ENCODE peak calls at places on chromosomes 11 and 22, in nine cellular contexts. One of them, this sample, is unnamed.

GRCh38 chr11:64237484-64237951 is 3.1 kb downstream of the VEGFB start:
- DNase-seq in cardiac fibroblast: no peak
- DNase-seq in left ventricle myocardium inferior: no peak
- DNase-seq in fibroblast of lung: no peak
- DNase-seq in foreskin keratinocyte: no peak
- DNase-seq in lower lobe of right lung: peak; percentile 88
- DNase-seq in Calu3: peak; percentile 83
- DNase-seq in astrocyte of the cerebellum: no peak
- DNase-seq in K562: no peak
- DNase-seq in this sample: no peak

GRCh38 chr11:64246874-64247728 is at the start of gene PPP1R14B:
- DNase-seq in lower lobe of right lung: peak; percentile 92
- DNase-seq in K562: peak; percentile 90
- DNase-seq in Calu3: peak; percentile 95
- DNase-seq in fibroblast of lung: peak; percentile 85
- DNase-seq in foreskin keratinocyte: peak; percentile 69
- DNase-seq in astrocyte of the cerebellum: peak; percentile 53
- DNase-seq in cardiac fibroblast: peak; percentile 84
- DNase-seq in left ventricle myocardium inferior: peak; percentile 92
- DNase-seq in this sample: peak; percentile 90

GRCh38 chr11:32231909-32232493 is 141.1 kb downstream of the RCN1 start:
- DNase-seq in fibroblast of lung: peak; percentile 20
- DNase-seq in lower lobe of right lung: no peak
- DNase-seq in astrocyte of the cerebellum: no peak
- DNase-seq in foreskin keratinocyte: no peak
- DNase-seq in K562: peak; percentile 27
- DNase-seq in left ventricle myocardium inferior: no peak
- DNase-seq in cardiac fibroblast: peak; percentile 50
- DNase-seq in Calu3: peak; percentile 57
- DNase-seq in this sample: peak; percentile 37

GRCh38 chr22:46057206-46057605 is 80.2 kb upstream of the WNT7B start:
- DNase-seq in Calu3: no peak
- DNase-seq in cardiac fibroblast: peak; percentile 63
- DNase-seq in left ventricle myocardium inferior: peak; percentile 27
- DNase-seq in astrocyte of the cerebellum: no peak
- DNase-seq in foreskin keratinocyte: no peak
- DNase-seq in lower lobe of right lung: peak; percentile 39
- DNase-seq in fibroblast of lung: peak; percentile 57
- DNase-seq in K562: no peak
- DNase-seq in this sample: no peak

GRCh38 chr22:21621891-21622623 is 7.8 kb downstream of the YDJC start:
- DNase-seq in lower lobe of right lung: peak; percentile 67
- DNase-seq in foreskin keratinocyte: no peak
- DNase-seq in cardiac fibroblast: no peak
- DNase-seq in left ventricle myocardium inferior: no peak
- DNase-seq in astrocyte of the cerebellum: no peak
- DNase-seq in K562: no peak
- DNase-seq in Calu3: no peak
- DNase-seq in fibroblast of lung: no peak
- DNase-seq in this sample: no peak

GRCh38 chr11:12139144-12139881 is 28.9 kb downstream of the MICAL2 start:
- DNase-seq in fibroblast of lung: peak; percentile 88
- DNase-seq in astrocyte of the cerebellum: peak; percentile 67
- DNase-seq in Calu3: no peak
- DNase-seq in lower lobe of right lung: no peak
- DNase-seq in left ventricle myocardium inferior: no peak
- DNase-seq in K562: no peak
- DNase-seq in cardiac fibroblast: peak; percentile 88
- DNase-seq in foreskin keratinocyte: no peak
- DNase-seq in this sample: peak; percentile 35

GRCh38 chr11:47571012-47571729 is 5.8 kb downstream of the PTPMT1 start:
- DNase-seq in foreskin keratinocyte: no peak
- DNase-seq in K562: no peak
- DNase-seq in cardiac fibroblast: no peak
- DNase-seq in lower lobe of right lung: no peak
- DNase-seq in fibroblast of lung: no peak
- DNase-seq in Calu3: no peak
- DNase-seq in astrocyte of the cerebellum: no peak
- DNase-seq in left ventricle myocardium inferior: no peak
- DNase-seq in this sample: no peak

GRCh38 chr11:124841765-124842700 is 23.2 kb upstream of the ROBO3 start:
- DNase-seq in K562: no peak
- DNase-seq in astrocyte of the cerebellum: no peak
- DNase-seq in cardiac fibroblast: no peak
- DNase-seq in lower lobe of right lung: no peak
- DNase-seq in foreskin keratinocyte: no peak
- DNase-seq in fibroblast of lung: no peak
- DNase-seq in left ventricle myocardium inferior: no peak
- DNase-seq in Calu3: no peak
- DNase-seq in this sample: no peak

GRCh38 chr11:126083829-126084607 is 21.4 kb upstream of the CDON start:
- DNase-seq in foreskin keratinocyte: no peak
- DNase-seq in K562: no peak
- DNase-seq in Calu3: no peak
- DNase-seq in astrocyte of the cerebellum: no peak
- DNase-seq in lower lobe of right lung: no peak
- DNase-seq in left ventricle myocardium inferior: no peak
- DNase-seq in cardiac fibroblast: no peak
- DNase-seq in fibroblast of lung: no peak
- DNase-seq in this sample: no peak

GRCh38 chr11:125410091-125410490 is 86.0 kb downstream of the FEZ1 start:
- DNase-seq in foreskin keratinocyte: peak; percentile 77
- DNase-seq in Calu3: no peak
- DNase-seq in astrocyte of the cerebellum: no peak
- DNase-seq in left ventricle myocardium inferior: no peak
- DNase-seq in K562: no peak
- DNase-seq in fibroblast of lung: no peak
- DNase-seq in lower lobe of right lung: no peak
- DNase-seq in cardiac fibroblast: peak; percentile 35
- DNase-seq in this sample: no peak

GRCh38 chr11:12075822-12076821 is 34.3 kb upstream of the MICAL2 start:
- DNase-seq in foreskin keratinocyte: peak; percentile 100
- DNase-seq in lower lobe of right lung: no peak
- DNase-seq in cardiac fibroblast: peak; percentile 100
- DNase-seq in left ventricle myocardium inferior: no peak
- DNase-seq in astrocyte of the cerebellum: peak; percentile 98
- DNase-seq in Calu3: no peak
- DNase-seq in fibroblast of lung: peak; percentile 100
- DNase-seq in K562: no peak
- DNase-seq in this sample: peak; percentile 100

GRCh38 chr11:115493488-115493887 is 10.7 kb downstream of the CADM1 start:
- DNase-seq in lower lobe of right lung: no peak
- DNase-seq in foreskin keratinocyte: no peak
- DNase-seq in astrocyte of the cerebellum: no peak
- DNase-seq in cardiac fibroblast: no peak
- DNase-seq in fibroblast of lung: no peak
- DNase-seq in Calu3: no peak
- DNase-seq in left ventricle myocardium inferior: no peak
- DNase-seq in K562: no peak
- DNase-seq in this sample: no peak

GRCh38 chr22:20423636-20424511 is 13.8 kb downstream of the SCARF2 start:
- DNase-seq in Calu3: no peak
- DNase-seq in foreskin keratinocyte: no peak
- DNase-seq in lower lobe of right lung: no peak
- DNase-seq in astrocyte of the cerebellum: no peak
- DNase-seq in fibroblast of lung: no peak
- DNase-seq in cardiac fibroblast: no peak
- DNase-seq in K562: peak; percentile 66
- DNase-seq in left ventricle myocardium inferior: no peak
- DNase-seq in this sample: no peak

GRCh38 chr22:40123387-40123786 is 54.3 kb upstream of the TNRC6B start:
- DNase-seq in fibroblast of lung: no peak
- DNase-seq in K562: peak; percentile 36
- DNase-seq in left ventricle myocardium inferior: peak; percentile 47
- DNase-seq in Calu3: no peak
- DNase-seq in astrocyte of the cerebellum: no peak
- DNase-seq in lower lobe of right lung: no peak
- DNase-seq in foreskin keratinocyte: no peak
- DNase-seq in cardiac fibroblast: peak; percentile 10
- DNase-seq in this sample: no peak

GRCh38 chr11:65502852-65503603 is 4.2 kb downstream of the MALAT1 start:
- DNase-seq in cardiac fibroblast: peak; percentile 73
- DNase-seq in left ventricle myocardium inferior: no peak
- DNase-seq in lower lobe of right lung: no peak
- DNase-seq in K562: no peak
- DNase-seq in foreskin keratinocyte: no peak
- DNase-seq in astrocyte of the cerebellum: no peak
- DNase-seq in fibroblast of lung: peak; percentile 39
- DNase-seq in Calu3: no peak
- DNase-seq in this sample: peak; percentile 60

GRCh38 chr22:21947040-21948014 is 5.3 kb downstream of the PPM1F start:
- DNase-seq in Calu3: no peak
- DNase-seq in left ventricle myocardium inferior: no peak
- DNase-seq in foreskin keratinocyte: no peak
- DNase-seq in cardiac fibroblast: peak; percentile 55
- DNase-seq in astrocyte of the cerebellum: peak; percentile 23
- DNase-seq in fibroblast of lung: peak; percentile 71
- DNase-seq in K562: peak; percentile 98
- DNase-seq in lower lobe of right lung: no peak
- DNase-seq in this sample: peak; percentile 58

GRCh38 chr11:85086511-85087284 is 540.4 kb downstream of the DLG2 start:
- DNase-seq in lower lobe of right lung: no peak
- DNase-seq in K562: no peak
- DNase-seq in fibroblast of lung: peak; percentile 59
- DNase-seq in Calu3: no peak
- DNase-seq in astrocyte of the cerebellum: no peak
- DNase-seq in cardiac fibroblast: peak; percentile 56
- DNase-seq in foreskin keratinocyte: peak; percentile 60
- DNase-seq in left ventricle myocardium inferior: no peak
- DNase-seq in this sample: no peak

GRCh38 chr11:59550842-59551650 is 39.7 kb downstream of the OR4D9 start:
- DNase-seq in astrocyte of the cerebellum: peak; percentile 84
- DNase-seq in fibroblast of lung: peak; percentile 83
- DNase-seq in left ventricle myocardium inferior: peak; percentile 64
- DNase-seq in cardiac fibroblast: peak; percentile 98
- DNase-seq in foreskin keratinocyte: peak; percentile 80
- DNase-seq in Calu3: peak; percentile 75
- DNase-seq in K562: peak; percentile 43
- DNase-seq in lower lobe of right lung: peak; percentile 75
- DNase-seq in this sample: peak; percentile 94

GRCh38 chr11:64444838-64445441 is 86.0 kb downstream of the RPS6KA4 start:
- DNase-seq in left ventricle myocardium inferior: no peak
- DNase-seq in fibroblast of lung: peak; percentile 11
- DNase-seq in Calu3: peak; percentile 45
- DNase-seq in cardiac fibroblast: peak; percentile 29
- DNase-seq in lower lobe of right lung: no peak
- DNase-seq in K562: peak; percentile 70
- DNase-seq in foreskin keratinocyte: peak; percentile 10
- DNase-seq in astrocyte of the cerebellum: no peak
- DNase-seq in this sample: peak; percentile 11

GRCh38 chr11:65895482-65895981 is 4.7 kb downstream of the FOSL1 start:
- DNase-seq in left ventricle myocardium inferior: no peak
- DNase-seq in K562: no peak
- DNase-seq in astrocyte of the cerebellum: no peak
- DNase-seq in fibroblast of lung: no peak
- DNase-seq in foreskin keratinocyte: no peak
- DNase-seq in Calu3: no peak
- DNase-seq in cardiac fibroblast: peak; percentile 50
- DNase-seq in lower lobe of right lung: peak; percentile 4
- DNase-seq in this sample: no peak

GRCh38 chr11:93775289-93775688 is 8.8 kb upstream of the MED17 start:
- DNase-seq in lower lobe of right lung: no peak
- DNase-seq in foreskin keratinocyte: no peak
- DNase-seq in K562: peak; percentile 29
- DNase-seq in fibroblast of lung: no peak
- DNase-seq in astrocyte of the cerebellum: no peak
- DNase-seq in cardiac fibroblast: peak; percentile 26
- DNase-seq in left ventricle myocardium inferior: no peak
- DNase-seq in Calu3: peak; percentile 11
- DNase-seq in this sample: no peak
- TF ChIP-seq CTCF in lower lobe of right lung: no peak
- TF ChIP-seq CTCF in foreskin keratinocyte: peak; percentile 47
- TF ChIP-seq CTCF in K562: no peak
- TF ChIP-seq CTCF in fibroblast of lung: no peak
- TF ChIP-seq CTCF in astrocyte of the cerebellum: peak; percentile 30
- TF ChIP-seq CTCF in cardiac fibroblast: peak; percentile 2
- TF ChIP-seq CTCF in left ventricle myocardium inferior: no peak
- TF ChIP-seq CTCF in Calu3: no peak
- TF ChIP-seq CTCF in this sample: peak; percentile 52

DNA sequence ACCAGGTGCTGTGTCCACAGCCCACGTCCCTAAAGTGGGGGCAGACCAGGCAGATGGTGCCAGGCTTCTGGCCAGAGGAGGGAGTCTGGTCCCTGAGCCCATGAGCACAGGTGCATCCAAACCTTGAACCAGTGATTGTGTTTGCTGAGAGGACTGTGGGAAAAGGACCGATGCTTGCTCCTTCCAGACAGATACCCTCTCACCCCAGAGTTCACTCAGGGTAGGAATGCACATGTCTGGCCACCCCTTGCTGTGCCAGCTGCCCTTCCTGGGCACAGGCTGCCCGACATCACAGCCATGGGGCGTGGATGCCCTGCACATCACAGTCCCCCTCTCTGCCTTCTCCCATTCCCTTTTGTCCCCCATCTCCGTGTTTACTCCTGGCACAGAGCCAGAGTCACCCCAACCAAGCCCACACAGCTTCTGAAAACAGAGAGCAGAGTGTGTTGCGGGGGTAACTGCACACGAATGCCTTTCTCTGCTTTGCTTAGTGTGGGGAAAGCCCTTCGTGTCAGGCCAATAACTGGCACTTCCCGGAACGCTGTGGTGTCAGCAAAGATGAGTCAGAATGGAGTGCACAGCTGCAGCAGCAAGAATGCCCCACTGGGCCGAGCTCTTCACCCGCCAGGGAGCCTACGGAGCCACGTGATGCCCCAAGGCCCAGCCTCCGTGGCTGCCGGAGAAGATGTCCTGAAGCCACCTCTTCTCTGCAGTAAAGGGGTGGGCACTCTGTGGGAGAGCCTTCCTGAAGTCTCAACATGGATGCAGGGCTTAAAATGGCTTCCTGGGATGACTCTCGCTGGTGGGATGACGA is 7.6 kb downstream of the CARS1 start:
- DNase-seq in cardiac fibroblast: peak; percentile 96
- DNase-seq in Calu3: peak; percentile 75
- DNase-seq in fibroblast of lung: peak; percentile 97
- DNase-seq in K562: no peak
- DNase-seq in astrocyte of the cerebellum: peak; percentile 84
- DNase-seq in left ventricle myocardium inferior: peak; percentile 55
- DNase-seq in lower lobe of right lung: peak; percentile 67
- DNase-seq in foreskin keratinocyte: peak; percentile 69
- DNase-seq in this sample: peak; percentile 96
- TF ChIP-seq CTCF in cardiac fibroblast: peak; percentile 43
- TF ChIP-seq CTCF in Calu3: no peak
- TF ChIP-seq CTCF in fibroblast of lung: peak; percentile 48
- TF ChIP-seq CTCF in K562: no peak
- TF ChIP-seq CTCF in astrocyte of the cerebellum: peak; percentile 28
- TF ChIP-seq CTCF in left ventricle myocardium inferior: peak; percentile 10
- TF ChIP-seq CTCF in lower lobe of right lung: peak; percentile 31
- TF ChIP-seq CTCF in foreskin keratinocyte: peak; percentile 81
- TF ChIP-seq CTCF in this sample: peak; percentile 54

GRCh38 chr11:76667271-76667818 is 3.2 kb downstream of the LRRC32 start:
- DNase-seq in cardiac fibroblast: no peak
- DNase-seq in lower lobe of right lung: peak; percentile 25
- DNase-seq in K562: no peak
- DNase-seq in left ventricle myocardium inferior: no peak
- DNase-seq in astrocyte of the cerebellum: no peak
- DNase-seq in fibroblast of lung: no peak
- DNase-seq in foreskin keratinocyte: no peak
- DNase-seq in Calu3: no peak
- DNase-seq in this sample: no peak
- TF ChIP-seq CTCF in cardiac fibroblast: no peak
- TF ChIP-seq CTCF in lower lobe of right lung: no peak
- TF ChIP-seq CTCF in K562: no peak
- TF ChIP-seq CTCF in left ventricle myocardium inferior: no peak
- TF ChIP-seq CTCF in astrocyte of the cerebellum: no peak
- TF ChIP-seq CTCF in fibroblast of lung: no peak
- TF ChIP-seq CTCF in foreskin keratinocyte: no peak
- TF ChIP-seq CTCF in Calu3: no peak
- TF ChIP-seq CTCF in this sample: no peak

GRCh38 chr11:132353255-132353654 is 982.8 kb downstream of the NTM start:
- DNase-seq in cardiac fibroblast: no peak
- DNase-seq in K562: no peak
- DNase-seq in Calu3: no peak
- DNase-seq in left ventricle myocardium inferior: no peak
- DNase-seq in foreskin keratinocyte: no peak
- DNase-seq in astrocyte of the cerebellum: no peak
- DNase-seq in fibroblast of lung: no peak
- DNase-seq in lower lobe of right lung: no peak
- DNase-seq in this sample: no peak
- TF ChIP-seq CTCF in cardiac fibroblast: no peak
- TF ChIP-seq CTCF in K562: no peak
- TF ChIP-seq CTCF in Calu3: no peak
- TF ChIP-seq CTCF in left ventricle myocardium inferior: no peak
- TF ChIP-seq CTCF in foreskin keratinocyte: no peak
- TF ChIP-seq CTCF in astrocyte of the cerebellum: no peak
- TF ChIP-seq CTCF in fibroblast of lung: no peak
- TF ChIP-seq CTCF in lower lobe of right lung: no peak
- TF ChIP-seq CTCF in this sample: no peak

This sample was measured in HFFc6.